ENCODE peak calls at places on chromosome 15, in seven cellular contexts. N is GM23338; B is neural progenitor cell; A is hepatocyte; X is dermis microvascular lymphatic vessel endothelial cell; Z is endothelial cell; H is stimulated activated CD8-positive, alpha-beta memory T cell treated with anti-CD3 and anti-CD28 coated beads, Interleukin-4, amount 100 ng/mL, for 24 hours. F is an unnamed sample.
A peak's percentile ranks its signal among the peaks of the same experiment; 100 is the strongest.

GRCh38 chr15:82134426-82134825 is 88.6 kb upstream of the MEX3B start:
- DNase-seq in N (no peak), B (no peak), A (no peak), X (no peak), Z (no peak), H (no peak), F (no peak)

GRCh38 chr15:71186971-71187960 is 72.0 kb downstream of the THSD4 start:
- DNase-seq in N (no peak), B (peak; percentile 59), A (no peak), X (no peak), Z (no peak), H (no peak), F (no peak)

GRCh38 chr15:41416162-41416741 is 643 bp upstream of the RTF1 start:
- DNase-seq in N (no peak), B (no peak), A (no peak), X (no peak), Z (no peak), H (no peak), F (peak; percentile 29)

GRCh38 chr15:96583671-96584070 is 253.2 kb downstream of the NR2F2 start:
- DNase-seq in N (no peak), B (no peak), A (no peak), X (no peak), Z (no peak), H (no peak), F (no peak)

GRCh38 chr15:99142562-99142961 is 37.7 kb downstream of the SYNM start:
- DNase-seq in N (peak; percentile 47), B (no peak), A (no peak), X (no peak), Z (no peak), H (no peak), F (peak; percentile 24)

GRCh38 chr15:100981086-100981485 is 61.9 kb downstream of the LRRK1 start:
- DNase-seq in N (no peak), B (no peak), A (no peak), X (no peak), Z (no peak), H (no peak), F (no peak)

GRCh38 chr15:100105101-100105500 is 236.7 kb downstream of the ADAMTS17 start:
- DNase-seq in N (no peak), B (no peak), A (no peak), X (no peak), Z (no peak), H (no peak), F (no peak)

GRCh38 chr15:58537480-58537879 is 105.7 kb downstream of the LIPC start:
- DNase-seq in N (no peak), B (no peak), A (no peak), X (no peak), Z (no peak), H (no peak), F (no peak)

GRCh38 chr15:76123031-76123430 is 63.2 kb downstream of the TMEM266 start:
- DNase-seq in N (no peak), B (no peak), A (no peak), X (no peak), Z (no peak), H (no peak), F (no peak)

GRCh38 chr15:22911306-22911705 is 68.9 kb downstream of the CYFIP1 start:
- DNase-seq in N (no peak), B (no peak), A (no peak), X (no peak), Z (no peak), H (no peak), F (no peak)